ENCODE peak calls at places on chromosomes 7 and 10, in four cellular contexts. C is epithelial cell of esophagus, Z is fibroblast of mammary gland, X is stomach. T is an unnamed sample.

GRCh38 chr7:155972651-155973349 is 160.5 kb upstream of the SHH start:
- DNase-seq in C (no peak), Z (no peak), X (no peak), T (no peak)

GRCh38 chr7:45917658-45918057 is 3.4 kb downstream of the IGFBP3 start:
- DNase-seq in C (peak), Z (peak), X (peak), T (peak)

GRCh38 chr10:48779077-48779476 is 94.4 kb downstream of the WDFY4 start:
- DNase-seq in C (no peak), Z (no peak), X (no peak), T (no peak)

GRCh38 chr7:22564511-22565045 is 64.6 kb upstream of the STEAP1B start:
- DNase-seq in C (peak), Z (peak), X (no peak), T (peak)

GRCh38 chr10:63724922-63725321 is 203.7 kb downstream of the REEP3 start:
- DNase-seq in C (no peak), Z (no peak), X (no peak), T (no peak)

GRCh38 chr10:28366943-28367342 is 64.1 kb upstream of the MPP7 start:
- DNase-seq in C (no peak), Z (no peak), X (no peak), T (no peak)

GRCh38 chr7:7335215-7335614 is 152.9 kb downstream of the C1GALT1 start:
- DNase-seq in C (no peak), Z (peak), X (no peak), T (no peak)

GRCh38 chr10:75407716-75408511 is 6.3 kb upstream of the ZNF503 start:
- DNase-seq in C (peak), Z (peak), X (peak), T (peak)

GRCh38 chr7:132933076-132933466 is 148.8 kb downstream of the CHCHD3 start:
- DNase-seq in C (peak), Z (peak), X (no peak), T (peak)

GRCh38 chr7:101535333-101535732 is 93.8 kb downstream of the MYL10 start:
- DNase-seq in C (no peak), Z (no peak), X (peak), T (no peak)

GRCh38 chr10:132107947-132108877 is 42.5 kb downstream of the JAKMIP3 start:
- DNase-seq in C (no peak), Z (no peak), X (peak), T (no peak)

GRCh38 chr10:43114031-43114742 is 24.1 kb upstream of the CSGALNACT2 start:
- DNase-seq in C (no peak), Z (no peak), X (no peak), T (no peak)

GRCh38 chr7:28941633-28942032 is 16.5 kb downstream of the TRIL start:
- DNase-seq in C (no peak), Z (no peak), X (no peak), T (no peak)

GRCh38 chr7:70480913-70481579 is 650.9 kb upstream of the GALNT17 start:
- DNase-seq in C (peak), Z (no peak), X (no peak), T (peak)

GRCh38 chr7:90690159-90690858 is 94.2 kb downstream of the CDK14 start:
- DNase-seq in C (no peak), Z (no peak), X (no peak), T (no peak)

GRCh38 chr10:26254616-26255015 is 38.0 kb downstream of the GAD2 start:
- DNase-seq in C (no peak), Z (no peak), X (no peak), T (no peak)

GRCh38 chr7:25578991-25579687 is 350.9 kb upstream of the NPVF start:
- DNase-seq in C (no peak), Z (no peak), X (no peak), T (no peak)

GRCh38 chr7:129433823-129434171 is 435 bp upstream of the STRIP2 start:
- DNase-seq in C (no peak), Z (no peak), X (no peak), T (no peak)

GRCh38 chr10:109732254-109732653 is 191.1 kb downstream of the XPNPEP1 start:
- DNase-seq in C (no peak), Z (no peak), X (no peak), T (no peak)

GRCh38 chr10:24278519-24278889 is 69.6 kb downstream of the KIAA1217 start:
- DNase-seq in C (no peak), Z (no peak), X (no peak), T (no peak)

GRCh38 chr7:132309102-132309805 is 267.0 kb downstream of the PLXNA4 start:
- DNase-seq in C (no peak), Z (no peak), X (no peak), T (no peak)

GRCh38 chr7:27158436-27159277 is 2.2 kb upstream of the HOXA7 start:
- DNase-seq in C (no peak), Z (peak), X (no peak), T (no peak)

GRCh38 chr10:110067960-110068770 is 60.4 kb downstream of the ADD3 start:
- DNase-seq in C (no peak), Z (no peak), X (no peak), T (peak)

GRCh38 chr10:131706476-131706875 is 194.3 kb upstream of the PPP2R2D start:
- DNase-seq in C (no peak), Z (no peak), X (no peak), T (no peak)

GRCh38 chr7:133331861-133332260 is 79.0 kb downstream of the EXOC4 start:
- DNase-seq in C (no peak), Z (no peak), X (no peak), T (peak)

GRCh38 chr7:137006293-137006692 is 137.8 kb downstream of the CHRM2 start:
- DNase-seq in C (no peak), Z (peak), X (no peak), T (peak)

GRCh38 chr7:131827421-131827820 is 271.0 kb upstream of the PODXL start:
- DNase-seq in C (no peak), Z (no peak), X (no peak), T (no peak)

GRCh38 chr10:12628964-12629766 is 279.8 kb downstream of the CAMK1D start:
- DNase-seq in C (no peak), Z (no peak), X (no peak), T (no peak)

GRCh38 chr10:12631216-12631615 is 281.9 kb downstream of the CAMK1D start:
- DNase-seq in C (peak), Z (peak), X (no peak), T (peak)

GRCh38 chr10:12629767-12630165 is 280.4 kb downstream of the CAMK1D start:
- DNase-seq in C (no peak), Z (no peak), X (no peak), T (no peak)

GRCh38 chr10:12625393-12626023 is 276.2 kb downstream of the CAMK1D start:
- DNase-seq in C (no peak), Z (no peak), X (no peak), T (no peak)

GRCh38 chr10:12628153-12628552 is 278.8 kb downstream of the CAMK1D start:
- DNase-seq in C (no peak), Z (no peak), X (no peak), T (no peak)
- H3K4me3 ChIP-seq in C (no peak), Z (no peak), X (no peak), T (no peak)

GRCh38 chr10:91630592-91630991 is 2.3 kb downstream of the PPP1R3C start:
- DNase-seq in C (no peak), Z (no peak), X (no peak), T (no peak)

GRCh38 chr10:91634246-91634645 is 1.4 kb upstream of the PPP1R3C start:
- DNase-seq in C (no peak), Z (no peak), X (no peak), T (no peak)

GRCh38 chr10:91634898-91635297 is 2.0 kb upstream of the PPP1R3C start:
- DNase-seq in C (no peak), Z (no peak), X (no peak), T (no peak)

GRCh38 chr10:91635401-91636400 is 2.8 kb upstream of the PPP1R3C start:
- DNase-seq in C (peak), Z (peak), X (peak), T (peak)

GRCh38 chr10:91632671-91633550 is at the start of gene PPP1R3C:
- DNase-seq in C (peak), Z (peak), X (peak), T (peak)
- TF ChIP-seq CTCF in C (peak), Z (peak), X (no peak), T (peak)

GRCh38 chr7:108413337-108413736 is 42.9 kb downstream of the NRCAM start:
- DNase-seq in C (no peak), Z (no peak), X (no peak), T (no peak)

GRCh38 chr7:108413782-108414492 is 42.3 kb downstream of the NRCAM start:
- DNase-seq in C (peak), Z (peak), X (no peak), T (no peak)

GRCh38 chr7:108417144-108417543 is 39.1 kb downstream of the NRCAM start:
- DNase-seq in C (no peak), Z (no peak), X (no peak), T (no peak)

GRCh38 chr7:108417926-108418325 is 38.3 kb downstream of the NRCAM start:
- DNase-seq in C (no peak), Z (no peak), X (no peak), T (no peak)

DNA sequence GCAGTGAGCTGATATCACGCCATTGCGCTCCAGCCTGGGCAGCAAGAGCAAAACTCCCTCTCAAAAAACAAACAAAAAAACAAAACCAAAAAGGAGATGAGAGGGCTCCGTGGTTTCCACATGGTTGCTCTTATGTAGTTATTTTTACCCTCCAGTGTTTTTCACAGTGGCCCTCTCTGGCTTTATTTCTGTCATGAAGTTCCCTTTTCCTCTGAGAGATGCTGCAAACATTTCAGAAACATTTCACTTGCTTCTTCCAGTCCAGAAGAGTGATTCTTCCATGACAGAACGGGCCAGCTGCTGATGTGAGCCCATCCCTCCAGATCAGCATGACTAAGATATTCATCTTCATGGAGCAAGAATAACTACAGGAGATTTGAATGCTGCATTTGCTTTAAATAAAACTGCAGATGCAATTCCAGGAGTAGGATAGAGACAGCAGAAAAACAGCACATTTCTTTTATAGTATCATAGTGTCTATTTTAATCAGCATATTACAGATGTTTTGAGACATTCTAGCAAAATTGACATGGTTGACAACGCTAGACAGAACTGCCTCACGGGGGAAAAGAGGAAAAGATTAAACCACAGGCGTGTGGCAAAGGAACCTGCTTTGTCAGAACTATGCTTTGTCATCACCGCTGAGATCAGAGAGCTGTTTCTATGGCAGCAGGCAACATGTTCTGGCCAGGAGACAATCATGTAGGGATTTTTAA is 40.3 kb downstream of the NRCAM start:
- DNase-seq in C (peak), Z (peak), X (no peak), T (peak)
- H3K4me3 ChIP-seq in C (no peak), Z (no peak), X (no peak), T (no peak)

GRCh38 chr7:94588090-94588489 is 67.8 kb downstream of the SGCE start:
- DNase-seq in C (no peak), Z (no peak), X (no peak), T (no peak)
- TF ChIP-seq CTCF in C (no peak), Z (no peak), X (no peak), T (no peak)

GRCh38 chr7:151231080-151231479 is 1.2 kb upstream of the CHPF2 start:
- DNase-seq in C (no peak), Z (no peak), X (no peak), T (no peak)
- H3K4me3 ChIP-seq in C (no peak), Z (no peak), X (no peak), T (no peak)

GRCh38 chr10:60335708-60336107 is 54.0 kb downstream of the ANK3 start:
- DNase-seq in C (peak), Z (peak), X (no peak), T (no peak)
- TF ChIP-seq CTCF in C (peak), Z (peak), X (no peak), T (no peak)